ENCODE peak calls at places on chromosomes 11 and 22, in seven cellular contexts. One of them, this sample, is unnamed.

GRCh38 chr11:8352090-8352489 is 88.4 kb upstream of the LMO1 start:
- DNase-seq in AG09309: no peak
- DNase-seq in MCF 10A: no peak
- DNase-seq in A549: no peak
- DNase-seq in RWPE1: no peak
- DNase-seq in fibroblast of mammary gland: no peak
- DNase-seq in fibroblast of the aortic adventitia: no peak
- DNase-seq in this sample: no peak

GRCh38 chr22:17047656-17048055 is 37.1 kb upstream of the IL17RA start:
- DNase-seq in MCF 10A: no peak
- DNase-seq in fibroblast of the aortic adventitia: no peak
- DNase-seq in fibroblast of mammary gland: no peak
- DNase-seq in A549: no peak
- DNase-seq in AG09309: no peak
- DNase-seq in RWPE1: no peak
- DNase-seq in this sample: no peak

GRCh38 chr22:29116397-29117123 is 43.7 kb downstream of the KREMEN1 start:
- DNase-seq in RWPE1: no peak
- DNase-seq in fibroblast of the aortic adventitia: no peak
- DNase-seq in MCF 10A: no peak
- DNase-seq in AG09309: no peak
- DNase-seq in fibroblast of mammary gland: no peak
- DNase-seq in A549: no peak
- DNase-seq in this sample: no peak

GRCh38 chr22:46090051-46090591 is 60.2 kb upstream of the PPARA start:
- DNase-seq in fibroblast of the aortic adventitia: peak
- DNase-seq in A549: no peak
- DNase-seq in fibroblast of mammary gland: peak
- DNase-seq in MCF 10A: no peak
- DNase-seq in AG09309: no peak
- DNase-seq in RWPE1: no peak
- DNase-seq in this sample: no peak

GRCh38 chr11:80462211-80462610 is 1021.4 kb upstream of the TENM4 start:
- DNase-seq in AG09309: no peak
- DNase-seq in fibroblast of mammary gland: peak
- DNase-seq in MCF 10A: peak
- DNase-seq in A549: no peak
- DNase-seq in RWPE1: peak
- DNase-seq in fibroblast of the aortic adventitia: no peak
- DNase-seq in this sample: peak

GRCh38 chr11:34929794-34930763 is 13.7 kb downstream of the PDHX start:
- DNase-seq in A549: no peak
- DNase-seq in AG09309: no peak
- DNase-seq in fibroblast of the aortic adventitia: no peak
- DNase-seq in fibroblast of mammary gland: no peak
- DNase-seq in MCF 10A: no peak
- DNase-seq in RWPE1: no peak
- DNase-seq in this sample: no peak

GRCh38 chr22:46390652-46391301 is 55.3 kb downstream of the TRMU start:
- DNase-seq in AG09309: peak
- DNase-seq in MCF 10A: no peak
- DNase-seq in A549: no peak
- DNase-seq in fibroblast of mammary gland: peak
- DNase-seq in fibroblast of the aortic adventitia: peak
- DNase-seq in RWPE1: peak
- DNase-seq in this sample: peak

GRCh38 chr22:36330127-36330526 is 57.6 kb downstream of the MYH9 start:
- DNase-seq in fibroblast of the aortic adventitia: peak
- DNase-seq in RWPE1: no peak
- DNase-seq in fibroblast of mammary gland: no peak
- DNase-seq in MCF 10A: no peak
- DNase-seq in A549: no peak
- DNase-seq in AG09309: no peak
- DNase-seq in this sample: no peak

GRCh38 chr11:93192163-93192562 is 5.6 kb downstream of the SLC36A4 start:
- DNase-seq in fibroblast of the aortic adventitia: no peak
- DNase-seq in MCF 10A: no peak
- DNase-seq in AG09309: no peak
- DNase-seq in fibroblast of mammary gland: no peak
- DNase-seq in A549: no peak
- DNase-seq in RWPE1: no peak
- DNase-seq in this sample: no peak

GRCh38 chr11:90218606-90219005 is 4.2 kb downstream of the CHORDC1 start:
- DNase-seq in RWPE1: no peak
- DNase-seq in MCF 10A: peak
- DNase-seq in A549: no peak
- DNase-seq in fibroblast of mammary gland: no peak
- DNase-seq in AG09309: no peak
- DNase-seq in fibroblast of the aortic adventitia: no peak
- DNase-seq in this sample: no peak

GRCh38 chr11:121512468-121513465 is 60.0 kb upstream of the SORL1-AS1 start:
- DNase-seq in AG09309: no peak
- DNase-seq in RWPE1: no peak
- DNase-seq in MCF 10A: no peak
- DNase-seq in fibroblast of the aortic adventitia: no peak
- DNase-seq in fibroblast of mammary gland: no peak
- DNase-seq in A549: no peak
- DNase-seq in this sample: no peak

GRCh38 chr22:47260551-47260950 is 498.1 kb downstream of the TBC1D22A start:
- DNase-seq in MCF 10A: no peak
- DNase-seq in AG09309: no peak
- DNase-seq in fibroblast of the aortic adventitia: no peak
- DNase-seq in fibroblast of mammary gland: no peak
- DNase-seq in RWPE1: no peak
- DNase-seq in A549: no peak
- DNase-seq in this sample: no peak

GRCh38 chr11:36601145-36601544 is 3.1 kb upstream of the RAG2 start:
- DNase-seq in MCF 10A: no peak
- DNase-seq in AG09309: no peak
- DNase-seq in A549: no peak
- DNase-seq in RWPE1: no peak
- DNase-seq in fibroblast of mammary gland: no peak
- DNase-seq in fibroblast of the aortic adventitia: no peak
- DNase-seq in this sample: no peak

GRCh38 chr11:116339306-116339705 is 433.5 kb downstream of the BUD13 start:
- DNase-seq in fibroblast of the aortic adventitia: no peak
- DNase-seq in MCF 10A: no peak
- DNase-seq in fibroblast of mammary gland: no peak
- DNase-seq in AG09309: no peak
- DNase-seq in A549: no peak
- DNase-seq in RWPE1: no peak
- DNase-seq in this sample: no peak

GRCh38 chr11:126062679-126063509 is at the start of gene CDON:
- DNase-seq in fibroblast of mammary gland: peak
- DNase-seq in A549: peak
- DNase-seq in fibroblast of the aortic adventitia: peak
- DNase-seq in MCF 10A: peak
- DNase-seq in RWPE1: peak
- DNase-seq in AG09309: peak
- DNase-seq in this sample: peak

DNA sequence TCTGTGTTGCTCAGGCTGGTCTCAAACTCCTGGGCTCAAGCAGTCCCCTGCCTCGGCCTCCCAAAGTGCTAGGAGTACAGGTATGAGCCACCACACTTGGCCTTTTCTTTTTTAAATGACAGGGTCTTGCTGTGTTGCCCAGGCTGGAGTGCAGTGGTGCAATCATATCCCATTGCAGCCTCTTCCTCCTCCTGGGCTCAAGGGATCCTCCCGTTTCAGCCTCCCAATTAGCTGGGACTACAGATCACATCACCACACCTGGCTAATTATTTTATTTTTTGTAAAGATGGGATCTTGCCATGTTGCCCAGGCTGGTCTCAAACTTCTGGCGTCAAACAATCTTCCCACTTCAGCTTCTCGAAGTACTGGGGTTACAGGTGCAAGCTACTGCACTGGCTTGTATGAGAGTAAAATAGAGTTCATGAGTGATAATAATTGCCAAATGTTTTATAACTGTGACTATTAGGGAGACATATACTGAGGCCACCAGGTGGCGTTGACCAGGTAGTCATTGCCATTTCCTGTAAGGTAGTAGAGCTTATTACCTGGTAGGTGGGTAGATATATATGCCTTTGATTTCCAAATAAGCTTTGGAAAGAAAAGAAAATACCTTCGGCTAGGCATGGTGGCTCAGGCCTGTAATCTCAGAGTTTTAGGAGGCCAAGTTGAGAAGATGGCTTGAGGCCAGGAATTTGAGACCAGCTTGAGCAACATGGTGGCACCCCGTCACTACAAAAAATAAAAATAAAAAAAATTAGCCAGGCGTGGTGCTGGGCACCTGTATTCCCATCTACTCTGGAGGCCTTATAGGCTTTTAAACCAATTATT is 5.4 kb downstream of the FDX1 start:
- DNase-seq in A549: no peak
- DNase-seq in RWPE1: no peak
- DNase-seq in fibroblast of mammary gland: no peak
- DNase-seq in fibroblast of the aortic adventitia: peak
- DNase-seq in AG09309: no peak
- DNase-seq in MCF 10A: peak
- DNase-seq in this sample: peak
- TF ChIP-seq CTCF in A549: peak
- TF ChIP-seq CTCF in RWPE1: peak
- TF ChIP-seq CTCF in fibroblast of mammary gland: peak
- TF ChIP-seq CTCF in fibroblast of the aortic adventitia: peak
- TF ChIP-seq CTCF in AG09309: peak
- TF ChIP-seq CTCF in MCF 10A: peak
- TF ChIP-seq CTCF in this sample: peak

DNA sequence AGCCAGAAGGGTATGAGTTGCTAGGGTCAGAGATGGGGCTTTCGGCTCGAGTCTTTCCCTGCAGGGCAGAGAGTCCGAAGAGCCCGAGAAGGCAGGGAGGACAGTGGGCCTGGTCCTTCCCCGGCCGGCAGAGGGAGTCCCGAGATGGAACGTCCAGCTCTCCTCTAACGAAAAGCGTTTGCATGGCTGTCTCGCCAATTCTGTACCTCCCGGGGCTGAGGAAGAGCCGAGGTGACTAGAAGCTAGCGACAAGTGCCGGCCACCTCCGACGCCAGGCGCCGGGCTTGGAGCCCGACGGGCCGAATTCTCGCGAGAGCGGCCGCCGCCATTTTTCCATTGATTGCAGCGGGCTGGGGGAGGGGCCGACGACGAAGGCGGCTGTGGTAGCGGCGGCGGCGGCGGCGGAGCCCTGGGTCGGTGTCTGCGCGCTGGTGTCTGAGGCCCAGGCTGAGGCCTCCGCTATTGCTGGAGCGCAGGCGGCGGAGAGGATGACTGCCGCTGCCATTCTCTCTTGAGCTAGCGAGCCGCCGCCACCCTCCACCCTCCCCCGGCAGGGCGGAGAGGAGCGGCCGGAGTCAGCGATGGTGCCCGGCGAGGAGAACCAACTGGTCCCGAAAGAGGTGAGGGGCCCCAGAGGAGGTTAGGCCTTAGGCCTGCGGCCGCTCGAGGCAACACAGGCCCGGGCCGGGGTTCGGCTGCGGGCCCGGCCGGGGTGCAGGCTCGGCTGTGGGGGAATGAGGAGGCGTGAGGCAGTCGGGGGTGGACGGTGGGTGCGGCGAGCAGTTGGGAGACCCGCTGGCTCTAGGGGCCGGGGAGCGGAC is at the start of gene USP47:
- DNase-seq in A549: peak
- DNase-seq in RWPE1: peak
- DNase-seq in fibroblast of mammary gland: peak
- DNase-seq in fibroblast of the aortic adventitia: peak
- DNase-seq in AG09309: no peak
- DNase-seq in MCF 10A: peak
- DNase-seq in this sample: peak
- TF ChIP-seq CTCF in A549: peak
- TF ChIP-seq CTCF in RWPE1: peak
- TF ChIP-seq CTCF in fibroblast of mammary gland: peak
- TF ChIP-seq CTCF in fibroblast of the aortic adventitia: peak
- TF ChIP-seq CTCF in AG09309: peak
- TF ChIP-seq CTCF in MCF 10A: peak
- TF ChIP-seq CTCF in this sample: peak

GRCh38 chr22:50303515-50303847 is 4.0 kb downstream of the PLXNB2 start:
- DNase-seq in fibroblast of the aortic adventitia: no peak
- DNase-seq in RWPE1: no peak
- DNase-seq in AG09309: no peak
- DNase-seq in fibroblast of mammary gland: no peak
- DNase-seq in MCF 10A: no peak
- DNase-seq in A549: no peak
- DNase-seq in this sample: no peak

GRCh38 chr22:50305393-50305657 is 2.1 kb downstream of the PLXNB2 start:
- DNase-seq in RWPE1: no peak
- DNase-seq in AG09309: no peak
- DNase-seq in A549: no peak
- DNase-seq in fibroblast of the aortic adventitia: no peak
- DNase-seq in MCF 10A: no peak
- DNase-seq in fibroblast of mammary gland: no peak
- DNase-seq in this sample: no peak

GRCh38 chr22:50304528-50305392 is 2.7 kb downstream of the PLXNB2 start:
- DNase-seq in MCF 10A: peak
- DNase-seq in AG09309: no peak
- DNase-seq in A549: no peak
- DNase-seq in fibroblast of mammary gland: peak
- DNase-seq in RWPE1: peak
- DNase-seq in fibroblast of the aortic adventitia: peak
- DNase-seq in this sample: peak

GRCh38 chr22:50302564-50302963 is 4.9 kb downstream of the PLXNB2 start:
- DNase-seq in fibroblast of mammary gland: no peak
- DNase-seq in A549: no peak
- DNase-seq in MCF 10A: no peak
- DNase-seq in RWPE1: no peak
- DNase-seq in AG09309: no peak
- DNase-seq in fibroblast of the aortic adventitia: no peak
- DNase-seq in this sample: no peak

GRCh38 chr22:50303848-50304527 is 3.5 kb downstream of the PLXNB2 start:
- DNase-seq in AG09309: no peak
- DNase-seq in fibroblast of mammary gland: peak
- DNase-seq in RWPE1: no peak
- DNase-seq in A549: no peak
- DNase-seq in fibroblast of the aortic adventitia: no peak
- DNase-seq in MCF 10A: peak
- DNase-seq in this sample: peak
- TF ChIP-seq CTCF in AG09309: no peak
- TF ChIP-seq CTCF in fibroblast of mammary gland: no peak
- TF ChIP-seq CTCF in RWPE1: no peak
- TF ChIP-seq CTCF in A549: no peak
- TF ChIP-seq CTCF in fibroblast of the aortic adventitia: peak
- TF ChIP-seq CTCF in MCF 10A: no peak
- TF ChIP-seq CTCF in this sample: no peak

DNA sequence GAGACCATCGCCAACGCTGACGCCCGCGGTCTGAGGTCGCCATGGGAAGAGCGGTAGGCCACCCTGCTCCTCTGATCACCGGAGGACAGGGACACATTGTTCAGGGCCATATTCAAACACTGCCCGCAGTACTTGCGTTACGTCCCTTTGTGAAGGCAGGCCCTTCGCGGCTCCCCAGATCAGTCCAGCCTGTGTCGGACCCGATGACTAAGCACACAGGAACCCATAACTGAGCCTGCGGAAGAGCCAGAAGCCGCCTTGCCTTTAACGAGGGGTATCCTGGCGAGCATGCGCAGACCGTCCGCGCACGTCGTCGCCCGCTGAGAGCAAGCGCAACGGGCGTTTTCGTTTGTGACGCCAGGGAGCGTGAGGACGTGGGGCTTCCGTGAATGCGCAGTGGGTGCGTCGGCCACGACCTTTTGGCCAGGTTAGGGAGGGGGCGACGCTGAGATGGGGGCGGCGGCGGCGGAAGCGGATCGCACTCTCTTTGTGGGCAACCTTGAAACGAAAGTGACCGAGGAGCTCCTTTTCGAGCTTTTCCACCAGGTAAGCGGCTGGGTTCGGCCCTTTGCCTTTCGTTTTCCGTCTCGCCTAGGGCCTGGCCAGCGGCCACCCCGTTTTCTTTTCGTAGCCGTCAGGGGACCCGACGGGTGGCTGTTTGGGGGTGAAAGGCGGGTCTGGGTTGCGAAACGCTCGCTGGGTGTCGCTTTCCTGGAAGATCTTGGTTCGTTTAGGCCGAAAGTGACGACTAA is at the start of the genes C11orf71 and RBM7:
- DNase-seq in fibroblast of the aortic adventitia: peak
- DNase-seq in A549: peak
- DNase-seq in AG09309: peak
- DNase-seq in RWPE1: peak
- DNase-seq in fibroblast of mammary gland: peak
- DNase-seq in MCF 10A: peak
- DNase-seq in this sample: peak
- TF ChIP-seq CTCF in fibroblast of the aortic adventitia: peak
- TF ChIP-seq CTCF in A549: no peak
- TF ChIP-seq CTCF in AG09309: no peak
- TF ChIP-seq CTCF in RWPE1: no peak
- TF ChIP-seq CTCF in fibroblast of mammary gland: no peak
- TF ChIP-seq CTCF in MCF 10A: no peak
- TF ChIP-seq CTCF in this sample: no peak

This sample was measured in bronchial epithelial cell.